ENCODE peak calls at places on chromosomes 7 and 10, in eight cellular contexts. C is NCI-H2029; J is GM20000; T is stimulated activated CD8-positive, alpha-beta memory T cell treated with anti-CD3 and anti-CD28 coated beads, Interleukin-12 subunit alpha, Interleukin-12 subunit beta, amount 100 ng/mL, for 4 hours; R is HFF-Myc; U is CD4-positive, alpha-beta memory T cell; W is A549; I is nephron progenitor cell. V is an unnamed sample.

GRCh38 chr10:2938869-2939268 is 128.5 kb upstream of the PFKP start:
- DNase-seq in C (no peak), J (no peak), T (no peak), R (no peak), U (no peak), W (no peak), I (no peak), V (no peak)

GRCh38 chr10:32256613-32257437 is 90.1 kb downstream of the EPC1 start:
- DNase-seq in C (no peak), J (peak), T (peak), R (peak), U (peak), W (peak), I (peak), V (no peak)

GRCh38 chr10:72754275-72755032 is 62.5 kb downstream of the MCU start:
- DNase-seq in C (no peak), J (no peak), T (no peak), R (no peak), U (no peak), W (no peak), I (no peak), V (no peak)

GRCh38 chr7:4274286-4274685 is 407.8 kb upstream of the FOXK1 start:
- DNase-seq in C (no peak), J (no peak), T (no peak), R (no peak), U (no peak), W (no peak), I (no peak), V (no peak)

GRCh38 chr7:21690717-21691116 is 147.9 kb downstream of the DNAH11 start:
- DNase-seq in C (no peak), J (no peak), T (no peak), R (no peak), U (no peak), W (no peak), I (no peak), V (no peak)

GRCh38 chr7:137992042-137992737 is 9.7 kb downstream of the CREB3L2 start:
- DNase-seq in C (no peak), J (no peak), T (no peak), R (no peak), U (no peak), W (no peak), I (no peak), V (no peak)

GRCh38 chr7:322111-322671 is 32.2 kb downstream of the FOXL3 start:
- DNase-seq in C (peak), J (peak), T (peak), R (no peak), U (peak), W (peak), I (peak), V (peak)

GRCh38 chr10:31418481-31418880 is 99.5 kb downstream of the ZEB1 start:
- DNase-seq in C (no peak), J (no peak), T (no peak), R (no peak), U (no peak), W (no peak), I (no peak), V (no peak)

GRCh38 chr10:129712000-129712399 is 245.0 kb downstream of the MGMT start:
- DNase-seq in C (no peak), J (no peak), T (no peak), R (no peak), U (no peak), W (no peak), I (no peak), V (no peak)

GRCh38 chr10:11560076-11560709 is 51.3 kb downstream of the USP6NL start:
- DNase-seq in C (no peak), J (peak), T (no peak), R (no peak), U (no peak), W (no peak), I (no peak), V (no peak)

V was measured in DMS79 treated with DMSO at 0.1 percent for 48 hours.